ENCODE peak calls at places on chromosomes 11 and 22, in six cellular contexts. E, A, W, C, R and Q are unnamed samples.

GRCh38 chr22:17655289-17655688 is 16.7 kb downstream of the BCL2L13 start:
- DNase-seq in E (no peak), A (peak), W (no peak), C (no peak), R (no peak), Q (no peak)

GRCh38 chr11:117828641-117829368 is 4.3 kb upstream of the FXYD2 start:
- DNase-seq in E (peak), A (peak), W (peak), C (no peak), R (no peak), Q (no peak)

GRCh38 chr11:70400643-70401042 is 2.3 kb downstream of the CTTN start:
- DNase-seq in E (no peak), A (no peak), W (no peak), C (no peak), R (no peak), Q (no peak)

GRCh38 chr11:134581966-134582787 is 170.1 kb upstream of the B3GAT1 start:
- DNase-seq in E (no peak), A (no peak), W (no peak), C (no peak), R (no peak), Q (no peak)

GRCh38 chr22:39433476-39434242 is 23.2 kb upstream of the MGAT3 start:
- DNase-seq in E (no peak), A (no peak), W (no peak), C (no peak), R (no peak), Q (no peak)

GRCh38 chr11:47330002-47330911 is 22.2 kb downstream of the MYBPC3 start:
- DNase-seq in E (peak), A (peak), W (no peak), C (no peak), R (no peak), Q (no peak)

GRCh38 chr22:48143856-48144255 is 1381.4 kb downstream of the TBC1D22A start:
- DNase-seq in E (no peak), A (no peak), W (no peak), C (no peak), R (no peak), Q (no peak)

GRCh38 chr11:117950999-117951961 is 22.1 kb upstream of the TMPRSS13 start:
- DNase-seq in E (no peak), A (no peak), W (no peak), C (no peak), R (no peak), Q (no peak)

GRCh38 chr11:23611726-23612125 is 751.5 kb upstream of the CCDC179 start:
- DNase-seq in E (no peak), A (no peak), W (no peak), C (no peak), R (no peak), Q (no peak)

GRCh38 chr11:43458486-43458885 is 99.8 kb downstream of the TTC17 start:
- DNase-seq in E (no peak), A (no peak), W (no peak), C (no peak), R (no peak), Q (no peak)

GRCh38 chr11:61095022-61095421 is 7.3 kb upstream of the CD5 start:
- DNase-seq in E (no peak), A (no peak), W (no peak), C (no peak), R (no peak), Q (no peak)

GRCh38 chr11:33912405-33913361 is 20.8 kb upstream of the LMO2 start:
- DNase-seq in E (peak), A (peak), W (no peak), C (peak), R (no peak), Q (no peak)

GRCh38 chr11:74926304-74927030 is 22.4 kb downstream of the XRRA1 start:
- DNase-seq in E (no peak), A (peak), W (no peak), C (peak), R (no peak), Q (no peak)

GRCh38 chr11:98561877-98562395 is 458.8 kb upstream of the CNTN5 start:
- DNase-seq in E (peak), A (peak), W (no peak), C (no peak), R (no peak), Q (no peak)

GRCh38 chr11:43579171-43579918 is 101.2 kb upstream of the HSD17B12 start:
- DNase-seq in E (peak), A (no peak), W (no peak), C (no peak), R (no peak), Q (no peak)

GRCh38 chr22:21734540-21735197 is 925 bp downstream of the YPEL1 start:
- DNase-seq in E (no peak), A (no peak), W (no peak), C (no peak), R (no peak), Q (no peak)

GRCh38 chr22:32701021-32701420 is 100.5 kb upstream of the TIMP3 start:
- DNase-seq in E (peak), A (no peak), W (no peak), C (no peak), R (no peak), Q (no peak)

GRCh38 chr11:8963569-8964323 is 496 bp downstream of the TMEM9B start:
- DNase-seq in E (peak), A (peak), W (peak), C (no peak), R (no peak), Q (no peak)

GRCh38 chr22:41003041-41003440 is 51.9 kb downstream of the RBX1 start:
- DNase-seq in E (peak), A (no peak), W (peak), C (no peak), R (no peak), Q (no peak)

GRCh38 chr22:23862103-23862502 is 4.4 kb downstream of the SLC2A11 start:
- DNase-seq in E (peak), A (peak), W (peak), C (no peak), R (no peak), Q (no peak)

GRCh38 chr22:44182591-44183588 is 2.2 kb downstream of the PARVG start:
- DNase-seq in E (no peak), A (no peak), W (no peak), C (no peak), R (no peak), Q (no peak)

GRCh38 chr22:33842421-33843094 is 77.7 kb downstream of the LARGE1 start:
- DNase-seq in E (no peak), A (no peak), W (no peak), C (no peak), R (no peak), Q (no peak)

GRCh38 chr11:32115406-32115805 is 24.5 kb downstream of the RCN1 start:
- DNase-seq in E (no peak), A (no peak), W (no peak), C (no peak), R (no peak), Q (no peak)

GRCh38 chr11:120236169-120237107 is 3.5 kb upstream of the POU2F3 start:
- DNase-seq in E (peak), A (no peak), W (no peak), C (no peak), R (no peak), Q (no peak)

GRCh38 chr11:96284401-96284800 is 58.6 kb downstream of the MAML2 start:
- DNase-seq in E (no peak), A (no peak), W (no peak), C (no peak), R (no peak), Q (no peak)

GRCh38 chr22:36237462-36238347 is 1.6 kb downstream of the APOL2 start:
- DNase-seq in E (no peak), A (peak), W (no peak), C (no peak), R (no peak), Q (no peak)

GRCh38 chr11:76835928-76836612 is 24.6 kb upstream of the ACER3 start:
- DNase-seq in E (peak), A (peak), W (peak), C (peak), R (no peak), Q (peak)

GRCh38 chr11:76835030-76835429 is 25.7 kb upstream of the ACER3 start:
- DNase-seq in E (no peak), A (no peak), W (no peak), C (no peak), R (no peak), Q (no peak)

GRCh38 chr11:76838422-76839068 is 22.2 kb upstream of the ACER3 start:
- DNase-seq in E (no peak), A (peak), W (no peak), C (no peak), R (no peak), Q (no peak)

GRCh38 chr11:76837696-76838421 is 22.9 kb upstream of the ACER3 start:
- DNase-seq in E (no peak), A (no peak), W (no peak), C (no peak), R (no peak), Q (no peak)

DNA sequence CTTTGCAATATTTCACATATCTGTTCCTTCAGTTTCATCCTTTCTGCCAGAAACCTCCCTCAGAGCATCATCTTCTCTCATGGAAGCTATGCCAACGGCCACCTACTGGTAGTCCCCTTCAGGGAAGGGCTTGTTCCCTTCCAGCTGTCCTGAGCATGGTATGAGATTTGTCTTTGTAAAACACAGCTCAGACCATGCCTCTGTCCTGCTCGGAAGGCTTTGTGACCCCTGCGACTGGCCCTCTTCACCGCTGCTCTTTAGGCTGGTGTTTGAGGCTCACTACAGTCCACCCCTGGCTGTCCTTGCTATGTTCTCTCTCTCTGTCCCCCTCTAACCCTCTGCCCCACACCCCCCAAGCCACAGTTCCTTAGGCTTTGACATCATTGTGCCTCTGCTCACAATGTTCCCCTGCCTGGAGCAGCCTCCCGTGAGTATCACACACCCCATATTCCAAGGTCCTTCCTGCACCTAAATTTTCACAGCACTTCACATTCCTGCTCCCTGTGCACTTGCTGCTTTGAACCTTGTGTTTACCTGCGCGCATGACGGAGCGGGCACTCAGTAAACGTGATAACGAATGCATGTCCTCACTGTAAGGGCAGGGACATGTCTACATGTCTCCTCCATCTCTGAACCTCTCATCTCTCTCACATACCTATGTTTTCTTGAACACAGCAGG is 24.0 kb upstream of the ACER3 start:
- DNase-seq in E (no peak), A (no peak), W (no peak), C (no peak), R (no peak), Q (no peak)
- TF ChIP-seq CTCF in E (no peak), A (peak), W (no peak), C (peak), R (no peak), Q (no peak)

GRCh38 chr22:46593211-46593676 is 26.9 kb upstream of the GRAMD4 start:
- DNase-seq in E (no peak), A (no peak), W (no peak), C (no peak), R (no peak), Q (no peak)
- TF ChIP-seq CTCF in E (no peak), A (no peak), W (no peak), C (no peak), R (no peak), Q (no peak)

GRCh38 chr11:63671322-63672155 is at the start of gene ATL3:
- DNase-seq in E (peak), A (peak), W (peak), C (no peak), R (peak), Q (peak)
- TF ChIP-seq CTCF in E (peak), A (peak), W (peak), C (peak), R (peak), Q (no peak)

GRCh38 chr11:64855596-64856304 is 11.3 kb upstream of the CDC42BPG start:
- DNase-seq in E (no peak), A (no peak), W (no peak), C (no peak), R (no peak), Q (no peak)

GRCh38 chr11:64858467-64859401 is 14.3 kb upstream of the CDC42BPG start:
- DNase-seq in E (no peak), A (no peak), W (no peak), C (no peak), R (no peak), Q (no peak)

GRCh38 chr11:64854534-64855502 is 10.4 kb upstream of the CDC42BPG start:
- DNase-seq in E (peak), A (peak), W (peak), C (no peak), R (peak), Q (no peak)

GRCh38 chr11:64857485-64857884 is 13.0 kb upstream of the CDC42BPG start:
- DNase-seq in E (no peak), A (no peak), W (no peak), C (no peak), R (no peak), Q (no peak)

GRCh38 chr11:64856382-64857227 is 12.2 kb upstream of the CDC42BPG start:
- DNase-seq in E (peak), A (peak), W (peak), C (no peak), R (no peak), Q (no peak)
- TF ChIP-seq CTCF in E (no peak), A (no peak), W (no peak), C (no peak), R (no peak), Q (no peak)

DNA sequence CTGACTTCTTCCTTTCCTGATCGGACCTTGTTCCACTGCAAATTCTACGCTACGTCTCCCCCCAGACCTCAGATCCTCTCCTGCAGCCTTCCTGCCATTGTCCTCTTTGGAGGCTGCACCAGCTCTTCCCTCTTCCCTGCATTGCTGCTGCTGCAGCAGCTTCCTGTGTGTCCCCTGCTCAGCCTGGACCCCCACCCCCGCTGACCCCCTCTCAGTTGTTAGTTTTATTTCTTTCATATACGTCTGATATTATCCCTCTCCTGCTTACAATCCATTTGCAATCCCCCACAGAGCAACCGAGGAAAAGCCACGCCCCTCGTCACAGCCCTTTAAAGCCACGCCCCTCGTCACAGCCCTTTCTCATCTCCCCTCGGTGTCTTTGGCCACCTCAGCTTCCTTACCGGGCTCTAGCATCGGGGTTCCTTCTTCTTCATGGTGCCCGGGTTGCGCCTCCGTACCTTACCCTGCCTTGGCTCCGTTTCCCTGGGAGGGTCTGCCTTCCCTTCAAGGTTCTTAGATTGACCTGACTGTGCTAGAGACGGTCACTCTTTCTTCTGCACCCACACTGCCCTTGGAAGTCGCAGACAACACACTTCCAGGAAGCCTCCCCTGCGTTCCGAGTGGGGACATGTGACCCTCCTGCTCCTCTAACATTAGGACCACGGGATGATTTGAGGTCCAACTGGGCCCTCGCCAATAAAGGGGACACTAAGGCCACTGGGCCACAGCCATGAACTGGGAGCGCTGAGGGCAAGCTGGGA is 4.8 kb downstream of the MRGPRG start:
- DNase-seq in E (no peak), A (no peak), W (no peak), C (no peak), R (peak), Q (no peak)
- TF ChIP-seq CTCF in E (no peak), A (no peak), W (no peak), C (no peak), R (no peak), Q (no peak)

GRCh38 chr11:123601737-123602136 is 52.7 kb downstream of the SCN3B start:
- DNase-seq in E (no peak), A (no peak), W (no peak), C (no peak), R (no peak), Q (no peak)
- TF ChIP-seq CTCF in E (no peak), A (no peak), W (no peak), C (no peak), R (no peak), Q (no peak)

DNA sequence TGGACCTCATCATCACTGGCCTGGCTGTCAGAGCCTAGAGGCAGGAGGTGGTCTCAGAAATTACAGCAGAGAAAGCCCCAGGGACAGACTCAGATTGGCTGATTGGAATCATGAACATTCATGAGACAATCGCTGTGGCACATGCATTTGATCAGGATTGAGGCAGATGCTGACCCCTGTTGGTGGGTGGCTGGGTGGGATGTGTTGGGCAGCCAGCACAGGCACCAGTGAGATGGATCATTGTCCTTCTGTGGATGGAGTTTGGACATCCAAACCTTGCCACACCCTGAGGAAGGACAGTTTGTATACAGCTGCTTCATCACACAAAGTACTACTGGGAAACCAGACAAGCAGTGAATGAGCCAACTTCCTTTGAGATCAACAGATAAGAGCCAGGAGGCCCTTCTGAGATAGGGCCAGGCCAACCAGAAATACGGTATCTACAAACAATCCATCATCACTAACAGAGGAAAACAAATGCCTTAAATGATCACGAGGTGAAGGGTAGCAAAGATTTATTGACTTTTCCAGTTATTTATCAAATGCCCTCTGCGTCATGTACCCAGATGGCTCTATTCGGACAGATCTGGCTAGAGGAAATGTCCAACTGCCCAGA is 17.3 kb downstream of the COMMD9 start:
- DNase-seq in E (no peak), A (no peak), W (no peak), C (no peak), R (no peak), Q (no peak)
- TF ChIP-seq CTCF in E (no peak), A (peak), W (no peak), C (no peak), R (no peak), Q (no peak)

GRCh38 chr11:59263225-59263894 is 50.6 kb upstream of the MPEG1 start:
- DNase-seq in E (no peak), A (no peak), W (peak), C (no peak), R (no peak), Q (no peak)
- TF ChIP-seq CTCF in E (peak), A (no peak), W (peak), C (no peak), R (no peak), Q (peak)